ENCODE peak calls at places on chromosomes 7 and 10, in nine cellular contexts. I, V, Q, L, E, T, C, Z and U are unnamed samples.

GRCh38 chr7:140170375-140170774 is 6.4 kb downstream of the KDM7A start:
- DNase-seq in I (no peak), V (no peak), Q (no peak), L (no peak), E (no peak), T (no peak), C (no peak), Z (no peak), U (no peak)

GRCh38 chr7:71563276-71563675 is 431.3 kb downstream of the GALNT17 start:
- DNase-seq in I (no peak), V (no peak), Q (no peak), L (no peak), E (no peak), T (no peak), C (peak; percentile 42), Z (no peak), U (no peak)

GRCh38 chr7:31307941-31308340 is 32.6 kb downstream of the NEUROD6 start:
- DNase-seq in I (no peak), V (no peak), Q (no peak), L (no peak), E (no peak), T (no peak), C (peak; percentile 87), Z (no peak), U (no peak)

GRCh38 chr7:44196450-44196872 is 4.3 kb upstream of the YKT6 start:
- DNase-seq in I (peak; percentile 75), V (peak; percentile 73), Q (no peak), L (no peak), E (no peak), T (peak; percentile 27), C (no peak), Z (peak; percentile 74), U (peak; percentile 71)

GRCh38 chr10:76429642-76430041 is 998.2 kb downstream of the LRMDA start:
- DNase-seq in I (no peak), V (peak; percentile 30), Q (no peak), L (no peak), E (peak; percentile 31), T (no peak), C (no peak), Z (no peak), U (no peak)

GRCh38 chr7:81339946-81340345 is 421.1 kb upstream of the SEMA3C start:
- DNase-seq in I (no peak), V (peak; percentile 47), Q (no peak), L (no peak), E (no peak), T (no peak), C (no peak), Z (no peak), U (no peak)

GRCh38 chr7:102302025-102302424 is 15.4 kb downstream of the SH2B2 start:
- DNase-seq in I (no peak), V (no peak), Q (no peak), L (no peak), E (no peak), T (no peak), C (no peak), Z (no peak), U (no peak)

GRCh38 chr10:77505431-77506334 is 131.9 kb downstream of the KCNMA1 start:
- DNase-seq in I (peak; percentile 23), V (peak; percentile 87), Q (peak; percentile 92), L (no peak), E (no peak), T (peak; percentile 56), C (no peak), Z (peak; percentile 97), U (no peak)

GRCh38 chr10:101902032-101902799 is 58.6 kb upstream of the KCNIP2 start:
- DNase-seq in I (no peak), V (no peak), Q (no peak), L (no peak), E (no peak), T (no peak), C (no peak), Z (no peak), U (no peak)